ENCODE peak calls at places on chromosomes 13 and 19, in ten cellular contexts. H is cardiac fibroblast; A is endothelial cell; F is HCEC 1CT; S is stimulated activated CD4-positive, alpha-beta T cell treated with anti-CD3 and anti-CD28 coated beads, Interleukin-4, amount 100 ng/mL, for 1 hour; I is NCI-H146; V is esophagus squamous epithelium; P is activated naive CD4-positive, alpha-beta T cell; J is uterus; O is CD4-positive, alpha-beta memory T cell. M is an unnamed sample.

GRCh38 chr13:40101708-40102359 is 446.4 kb downstream of the COG6 start:
- DNase-seq in V (no peak), S (peak; percentile 25), F (no peak), P (no peak), O (no peak), A (no peak), H (no peak), I (no peak), J (no peak), M (no peak)

GRCh38 chr19:49805822-49806612 is 7.1 kb downstream of the FUZ start:
- DNase-seq in I (no peak), O (no peak), P (no peak), H (no peak), J (no peak), S (no peak), V (no peak), F (no peak), A (no peak), M (no peak)

GRCh38 chr13:74068471-74068870 is 65.7 kb downstream of the KLF12 start:
- DNase-seq in S (no peak), I (no peak), A (no peak), O (peak; percentile 12), H (no peak), P (no peak), J (no peak), F (no peak), V (no peak), M (no peak)

GRCh38 chr13:97372929-97373328 is 61.0 kb upstream of the RAP2A start:
- DNase-seq in V (no peak), F (no peak), O (no peak), A (no peak), P (no peak), S (no peak), I (no peak), H (no peak), J (no peak), M (no peak)

GRCh38 chr13:76522083-76522755 is 364.0 kb downstream of the KCTD12 start:
- DNase-seq in P (no peak), H (no peak), S (no peak), I (peak; percentile 40), O (no peak), A (no peak), V (no peak), J (no peak), F (no peak), M (no peak)

GRCh38 chr13:27966641-27967202 is 2.4 kb downstream of the CDX2 start:
- DNase-seq in P (no peak), A (no peak), F (no peak), S (no peak), I (no peak), H (no peak), J (no peak), O (no peak), V (no peak), M (no peak)

GRCh38 chr13:74132768-74133656 is 1.2 kb downstream of the KLF12 start:
- DNase-seq in H (peak; percentile 40), O (peak; percentile 54), P (peak; percentile 14), J (peak; percentile 25), S (peak; percentile 47), A (peak; percentile 38), V (peak; percentile 9), F (peak; percentile 34), I (peak; percentile 66), M (peak; percentile 31)

GRCh38 chr19:51119675-51120074 is 5.0 kb upstream of the SIGLEC9 start:
- DNase-seq in O (no peak), A (no peak), P (no peak), I (no peak), J (no peak), S (no peak), F (no peak), V (no peak), H (no peak), M (no peak)

GRCh38 chr13:41179593-41180250 is 14.6 kb downstream of the KBTBD7 start:
- DNase-seq in O (no peak), J (no peak), A (no peak), V (no peak), I (no peak), S (no peak), F (peak; percentile 81), P (no peak), H (peak; percentile 76), M (no peak)